ENCODE peak calls at places on chromosomes 6 and 20, in six cellular contexts. W is midbrain, M is cardiac muscle cell, K is NCI-H2081, N is G401, U is left lung. Y is an unnamed sample.

GRCh38 chr6:100134297-100134696 is 140.3 kb upstream of the MCHR2 start:
- DNase-seq in W (no peak), M (no peak), K (no peak), N (no peak), U (no peak), Y (no peak)

GRCh38 chr20:20796766-20797415 is 84.4 kb upstream of the RALGAPA2 start:
- DNase-seq in W (no peak), M (no peak), K (no peak), N (no peak), U (no peak), Y (no peak)

GRCh38 chr6:169490830-169491229 is 211.0 kb downstream of the WDR27 start:
- DNase-seq in W (no peak), M (peak), K (no peak), N (no peak), U (no peak), Y (no peak)

GRCh38 chr6:54266400-54266923 is 41.8 kb upstream of the TINAG start:
- DNase-seq in W (no peak), M (no peak), K (no peak), N (no peak), U (no peak), Y (no peak)

GRCh38 chr20:11156922-11157321 is 483.1 kb upstream of the JAG1 start:
- DNase-seq in W (no peak), M (no peak), K (no peak), N (no peak), U (no peak), Y (no peak)

GRCh38 chr20:62734336-62734735 is 25.7 kb downstream of the NTSR1 start:
- DNase-seq in W (no peak), M (no peak), K (no peak), N (no peak), U (peak), Y (no peak)

GRCh38 chr20:37676440-37676839 is 17.4 kb upstream of the CTNNBL1 start:
- DNase-seq in W (no peak), M (no peak), K (no peak), N (no peak), U (no peak), Y (no peak)

GRCh38 chr6:15908871-15909270 is 220.0 kb upstream of the MYLIP start:
- DNase-seq in W (no peak), M (no peak), K (no peak), N (no peak), U (no peak), Y (no peak)

GRCh38 chr6:393391-394221 is 2.1 kb downstream of the IRF4 start:
- DNase-seq in W (no peak), M (no peak), K (no peak), N (no peak), U (no peak), Y (no peak)